ENCODE peak calls at places on chromosomes 5 and 9, in four cellular contexts. I is endothelial cell of umbilical vein; B is fibroblast of the aortic adventitia; O is activated CD4-positive, alpha-beta T cell treated with anti-CD3 and anti-CD28 coated beads, Interleukin-2, amount 10 ng/mL, durations not matched to agents 7 days and 5 days. X is an unnamed sample.

GRCh38 chr9:93108301-93109041 is 12.5 kb downstream of the CARD19 start:
- DNase-seq in I (no peak), B (no peak), O (no peak), X (no peak)

GRCh38 chr9:99411068-99411467 is 189.0 kb downstream of the SEC61B start:
- DNase-seq in B (no peak), I (no peak), O (no peak), X (peak)

GRCh38 chr5:146540421-146540820 is 24.4 kb upstream of the GPR151 start:
- DNase-seq in I (no peak), B (no peak), O (no peak), X (peak)

GRCh38 chr5:116574682-116575634 is at the start of gene SEMA6A:
- DNase-seq in O (peak), B (peak), I (peak), X (peak)

GRCh38 chr5:173645897-173646574 is 29.6 kb upstream of the BOD1 start:
- DNase-seq in B (no peak), I (no peak), O (no peak), X (no peak)

GRCh38 chr5:113140837-113141661 is 164.5 kb downstream of the DCP2 start:
- DNase-seq in I (no peak), B (peak), O (no peak), X (peak)

GRCh38 chr5:43037929-43038510 is 2.1 kb downstream of the ANXA2R start:
- DNase-seq in I (peak), B (peak), O (peak), X (peak)

GRCh38 chr5:125538469-125538868 is 792.0 kb upstream of the ZNF608 start:
- DNase-seq in B (no peak), O (no peak), I (no peak), X (no peak)

GRCh38 chr5:64603676-64604075 is 86.6 kb upstream of the SHISAL2B start:
- DNase-seq in I (no peak), O (no peak), B (no peak), X (no peak)

GRCh38 chr9:111450114-111450513 is 34.1 kb downstream of the ECPAS start:
- DNase-seq in I (no peak), O (no peak), B (no peak), X (no peak)

GRCh38 chr9:133990366-133991210 is 1.5 kb downstream of the VAV2 start:
- DNase-seq in O (no peak), I (peak), B (peak), X (peak)

GRCh38 chr5:158770506-158770905 is 329.2 kb downstream of the EBF1 start:
- DNase-seq in B (peak), O (no peak), I (no peak), X (peak)

GRCh38 chr9:123678038-123678877 is 251.7 kb downstream of the DENND1A start:
- DNase-seq in I (peak), O (no peak), B (no peak), X (no peak)

GRCh38 chr5:124652892-124653441 is 93.5 kb downstream of the ZNF608 start:
- DNase-seq in I (no peak), B (no peak), O (no peak), X (no peak)

GRCh38 chr9:34381323-34381722 is 4.6 kb upstream of the MYORG start:
- DNase-seq in I (no peak), O (peak), B (no peak), X (no peak)